ENCODE peak calls at places on chromosome 21, in seven cellular contexts. J, E, W, P, U, I and B are unnamed samples.
A peak's percentile ranks its signal among the peaks of the same experiment; 100 is the strongest.

GRCh38 chr21:17738171-17738953 is 80.8 kb downstream of the C21orf91 start:
- DNase-seq in J (no peak), E (no peak), W (no peak), P (no peak), U (no peak), I (no peak), B (no peak)

GRCh38 chr21:8992731-8993174 is 1528.6 kb upstream of the TPTE start:
- DNase-seq in J (peak; percentile 57), E (peak; percentile 59), W (no peak), P (no peak), U (no peak), I (no peak), B (no peak)

GRCh38 chr21:44874497-44875331 is 1.2 kb upstream of the PTTG1IP start:
- DNase-seq in J (peak; percentile 72), E (no peak), W (no peak), P (no peak), U (peak; percentile 67), I (no peak), B (peak; percentile 77)

GRCh38 chr21:37153193-37153934 is 80.3 kb downstream of the TTC3 start:
- DNase-seq in J (no peak), E (peak; percentile 68), W (peak; percentile 66), P (no peak), U (peak; percentile 95), I (no peak), B (no peak)

GRCh38 chr21:29896884-29897283 is 42.9 kb downstream of the GRIK1 start:
- DNase-seq in J (no peak), E (no peak), W (no peak), P (no peak), U (no peak), I (no peak), B (no peak)

GRCh38 chr21:42754270-42754933 is 101.0 kb downstream of the PDE9A start:
- DNase-seq in J (no peak), E (no peak), W (no peak), P (no peak), U (no peak), I (peak; percentile 43), B (no peak)

GRCh38 chr21:32578107-32578691 is 7.1 kb downstream of the TCP10L start:
- DNase-seq in J (no peak), E (no peak), W (no peak), P (no peak), U (peak; percentile 7), I (no peak), B (no peak)

GRCh38 chr21:38831526-38832467 is 26.1 kb downstream of the ETS2 start:
- DNase-seq in J (no peak), E (peak; percentile 94), W (peak; percentile 98), P (peak; percentile 84), U (peak; percentile 99), I (no peak), B (peak; percentile 71)

GRCh38 chr21:42631142-42631541 is 22.3 kb upstream of the PDE9A start:
- DNase-seq in J (peak; percentile 6), E (no peak), W (no peak), P (no peak), U (no peak), I (peak; percentile 15), B (no peak)

GRCh38 chr21:41247976-41248545 is 68.5 kb upstream of the FAM3B start:
- DNase-seq in J (no peak), E (no peak), W (no peak), P (no peak), U (no peak), I (no peak), B (no peak)

GRCh38 chr21:29260461-29260860 is 38.3 kb upstream of the BACH1 start:
- DNase-seq in J (no peak), E (no peak), W (no peak), P (no peak), U (no peak), I (no peak), B (no peak)

GRCh38 chr21:8994640-8995511 is 1526.5 kb upstream of the TPTE start:
- DNase-seq in J (no peak), E (no peak), W (no peak), P (no peak), U (no peak), I (no peak), B (no peak)

GRCh38 chr21:38170283-38170682 is 86.5 kb upstream of the KCNJ15 start:
- DNase-seq in J (no peak), E (no peak), W (peak; percentile 49), P (no peak), U (peak; percentile 16), I (no peak), B (no peak)

GRCh38 chr21:21232320-21232719 is 234.1 kb downstream of the NCAM2 start:
- DNase-seq in J (no peak), E (no peak), W (peak; percentile 23), P (peak; percentile 28), U (peak; percentile 77), I (no peak), B (no peak)

GRCh38 chr21:37758997-37759396 is 157.3 kb downstream of the KCNJ6 start:
- DNase-seq in J (peak; percentile 61), E (peak; percentile 34), W (peak; percentile 34), P (peak; percentile 8), U (peak; percentile 14), I (no peak), B (no peak)

GRCh38 chr21:42530167-42530518 is 16.5 kb downstream of the SLC37A1 start:
- DNase-seq in J (no peak), E (no peak), W (no peak), P (no peak), U (no peak), I (no peak), B (no peak)

GRCh38 chr21:44425307-44425894 is 29.9 kb upstream of the LRRC3 start:
- DNase-seq in J (peak; percentile 43), E (no peak), W (no peak), P (no peak), U (no peak), I (peak; percentile 56), B (no peak)

GRCh38 chr21:23968722-23969647 is 1638.3 kb downstream of the MRPL39 start:
- DNase-seq in J (no peak), E (no peak), W (no peak), P (no peak), U (peak; percentile 11), I (no peak), B (no peak)

GRCh38 chr21:41640756-41641509 is 125.9 kb downstream of the RIPK4 start:
- DNase-seq in J (peak; percentile 21), E (peak; percentile 67), W (no peak), P (no peak), U (peak; percentile 73), I (no peak), B (no peak)

GRCh38 chr21:26833460-26833939 is 11.7 kb downstream of the ADAMTS1 start:
- DNase-seq in J (no peak), E (no peak), W (no peak), P (no peak), U (peak; percentile 48), I (no peak), B (no peak)

GRCh38 chr21:26835714-26836265 is 9.4 kb downstream of the ADAMTS1 start:
- DNase-seq in J (no peak), E (no peak), W (no peak), P (no peak), U (no peak), I (no peak), B (no peak)

GRCh38 chr21:26833011-26833410 is 12.2 kb downstream of the ADAMTS1 start:
- DNase-seq in J (no peak), E (no peak), W (no peak), P (no peak), U (no peak), I (no peak), B (no peak)

GRCh38 chr21:26835027-26835713 is 10.0 kb downstream of the ADAMTS1 start:
- DNase-seq in J (no peak), E (peak; percentile 77), W (peak; percentile 69), P (no peak), U (peak; percentile 88), I (no peak), B (no peak)

DNA sequence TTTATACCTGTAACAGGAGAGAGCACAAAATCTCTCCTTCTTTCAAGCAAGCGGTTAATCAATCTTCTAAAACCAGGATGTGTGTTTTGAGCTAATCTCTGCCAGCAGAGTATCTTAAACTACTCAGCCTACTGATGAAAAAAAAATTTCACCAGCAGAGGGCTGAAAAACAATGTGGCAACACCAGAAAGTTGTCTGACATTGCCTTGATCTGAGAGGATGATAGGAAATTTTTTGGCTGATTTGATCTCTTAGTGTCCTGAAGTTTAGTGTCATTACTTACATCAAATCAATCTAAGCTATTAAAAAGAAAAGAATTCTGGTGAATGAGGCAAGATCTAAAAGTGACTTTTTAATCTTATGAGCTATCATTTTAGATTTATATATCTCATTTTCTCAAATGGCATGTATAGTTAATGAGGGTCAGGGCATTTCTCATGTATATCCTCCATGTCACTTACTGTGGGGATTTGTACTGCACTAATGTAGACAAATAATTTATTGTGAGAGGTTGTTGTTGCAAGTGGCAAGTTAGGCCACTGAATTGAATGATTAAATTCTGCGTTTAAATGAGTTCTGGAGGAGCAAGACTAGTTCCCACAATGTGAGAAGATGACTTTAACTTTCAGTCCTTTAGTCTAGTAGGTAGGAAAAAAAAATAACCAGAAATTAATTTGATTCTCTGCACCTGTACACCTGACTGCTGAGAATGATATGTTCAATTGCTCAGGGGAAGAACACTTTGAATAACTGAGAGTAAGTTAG is 10.8 kb downstream of the ADAMTS1 start:
- DNase-seq in J (no peak), E (no peak), W (no peak), P (no peak), U (peak; percentile 67), I (no peak), B (no peak)
- TF ChIP-seq CTCF in J (no peak), E (peak; percentile 29), W (peak; percentile 34), P (peak; percentile 38), U (peak; percentile 52), I (no peak), B (no peak)

DNA sequence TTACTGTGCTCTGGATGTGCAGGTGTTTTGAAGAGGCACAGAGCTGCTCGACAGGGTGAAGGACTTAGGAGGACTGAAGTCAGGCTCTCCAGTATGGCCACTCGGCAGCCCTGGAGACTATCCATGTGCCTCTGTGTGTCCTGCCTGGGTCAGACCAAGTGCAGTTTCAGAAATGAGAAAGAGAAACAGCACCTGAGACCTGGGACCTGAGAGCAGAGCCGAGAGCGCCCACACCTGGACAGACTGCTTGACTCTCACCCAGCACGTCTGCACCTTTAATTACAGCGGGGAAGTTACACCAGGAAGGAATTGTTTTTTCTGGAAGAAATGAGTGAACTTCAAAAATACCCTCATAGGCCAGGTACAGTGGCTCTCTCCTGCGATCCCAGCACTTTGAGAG is 59.7 kb upstream of the COL6A1 start:
- DNase-seq in J (no peak), E (no peak), W (no peak), P (no peak), U (no peak), I (no peak), B (no peak)
- TF ChIP-seq CTCF in J (no peak), E (no peak), W (no peak), P (no peak), U (no peak), I (no peak), B (no peak)

GRCh38 chr21:46326110-46326703 is 2.3 kb downstream of the PCNT start:
- DNase-seq in J (no peak), E (no peak), W (no peak), P (no peak), U (no peak), I (no peak), B (no peak)
- TF ChIP-seq CTCF in J (no peak), E (no peak), W (no peak), P (no peak), U (no peak), I (peak; percentile 42), B (no peak)

DNA sequence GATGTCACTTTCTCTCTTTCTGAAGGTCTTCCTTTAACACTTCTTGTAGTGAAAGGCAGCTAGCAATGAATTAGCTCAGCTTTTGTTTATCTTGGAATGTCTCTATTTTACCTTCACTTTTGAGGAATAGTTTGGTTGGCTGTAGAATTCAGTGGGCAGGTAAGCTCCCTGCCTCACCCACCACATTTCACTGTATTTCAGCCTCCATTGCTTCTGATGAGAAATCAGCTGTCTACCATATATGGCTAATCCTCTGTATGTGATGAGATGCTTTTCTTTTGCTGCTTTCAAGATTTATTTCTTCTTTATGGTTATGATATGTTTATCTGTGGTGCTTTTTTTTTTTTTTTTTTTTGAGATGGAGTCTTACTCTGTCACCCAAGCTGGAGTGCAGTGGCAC is 70.1 kb downstream of the MRPL39 start:
- DNase-seq in J (no peak), E (no peak), W (no peak), P (no peak), U (no peak), I (no peak), B (no peak)
- TF ChIP-seq CTCF in J (no peak), E (no peak), W (no peak), P (no peak), U (no peak), I (no peak), B (no peak)